ENCODE peak calls at places on chromosomes 1 and 21, in five cellular contexts. I is thoracic aorta, S is left lung, U is psoas muscle, Z is GM23338. Q is an unnamed sample.
A peak's percentile ranks its signal among the peaks of the same experiment; 100 is the strongest.

GRCh38 chr1:180614746-180615145 is 17.1 kb upstream of the XPR1 start:
- DNase-seq in I (no peak), S (no peak), U (no peak), Z (no peak), Q (no peak)

GRCh38 chr1:80987106-80987505 is 813.6 kb upstream of the ADGRL2 start:
- DNase-seq in I (no peak), S (no peak), U (no peak), Z (peak; percentile 45), Q (no peak)

GRCh38 chr1:205375816-205376545 is 19.3 kb upstream of the KLHDC8A start:
- DNase-seq in I (no peak), S (no peak), U (no peak), Z (peak; percentile 87), Q (no peak)

GRCh38 chr1:225042263-225042662 is 112.8 kb downstream of the DNAH14 start:
- DNase-seq in I (no peak), S (no peak), U (no peak), Z (no peak), Q (no peak)

GRCh38 chr21:29365636-29366305 is 67.0 kb downstream of the BACH1 start:
- DNase-seq in I (no peak), S (no peak), U (no peak), Z (no peak), Q (no peak)

GRCh38 chr1:181660621-181661020 is 177.3 kb downstream of the CACNA1E start:
- DNase-seq in I (no peak), S (no peak), U (no peak), Z (no peak), Q (no peak)

GRCh38 chr1:171252482-171252881 is 4.2 kb downstream of the FMO1 start:
- DNase-seq in I (no peak), S (no peak), U (no peak), Z (peak; percentile 21), Q (no peak)

GRCh38 chr1:149995927-149996326 is 14.6 kb downstream of the OTUD7B start:
- DNase-seq in I (no peak), S (no peak), U (no peak), Z (peak; percentile 61), Q (no peak)

GRCh38 chr21:29182674-29183073 is 52.2 kb downstream of the MAP3K7CL start:
- DNase-seq in I (no peak), S (no peak), U (no peak), Z (no peak), Q (no peak)

GRCh38 chr1:223429821-223430220 is 36.6 kb downstream of the CCDC185 start:
- DNase-seq in I (no peak), S (no peak), U (no peak), Z (no peak), Q (no peak)

GRCh38 chr1:85244271-85245053 is 15.0 kb downstream of the C1orf52 start:
- DNase-seq in I (no peak), S (no peak), U (no peak), Z (no peak), Q (no peak)

GRCh38 chr1:239806900-239807299 is 284.8 kb upstream of the FMN2 start:
- DNase-seq in I (no peak), S (no peak), U (no peak), Z (no peak), Q (no peak)

GRCh38 chr1:201298381-201299367 is 15.4 kb downstream of the PKP1 start:
- DNase-seq in I (no peak), S (no peak), U (no peak), Z (no peak), Q (no peak)

GRCh38 chr1:115811140-115811828 is 29.6 kb downstream of the NHLH2 start:
- DNase-seq in I (no peak), S (peak; percentile 52), U (no peak), Z (no peak), Q (no peak)

GRCh38 chr21:34885125-34885524 is 164.0 kb downstream of the RUNX1 start:
- DNase-seq in I (no peak), S (no peak), U (no peak), Z (no peak), Q (no peak)

GRCh38 chr1:91751281-91751680 is 134.7 kb downstream of the TGFBR3 start:
- DNase-seq in I (no peak), S (no peak), U (peak; percentile 40), Z (no peak), Q (no peak)

GRCh38 chr1:33460947-33461629 is 11.4 kb upstream of the ZSCAN20 start:
- DNase-seq in I (no peak), S (no peak), U (no peak), Z (no peak), Q (no peak)

GRCh38 chr1:225873281-225873850 is 8.8 kb downstream of the TMEM63A start:
- DNase-seq in I (no peak), S (no peak), U (no peak), Z (no peak), Q (no peak)

GRCh38 chr1:89734437-89734836 is 86.4 kb upstream of the LRRC8D start:
- DNase-seq in I (no peak), S (no peak), U (no peak), Z (no peak), Q (no peak)

GRCh38 chr1:16175610-16176553 is 20.0 kb upstream of the EPHA2 start:
- DNase-seq in I (peak; percentile 45), S (peak; percentile 87), U (peak; percentile 91), Z (no peak), Q (no peak)

GRCh38 chr1:161096514-161096913 is 1.6 kb upstream of the KLHDC9 start:
- DNase-seq in I (no peak), S (no peak), U (peak; percentile 61), Z (no peak), Q (no peak)

GRCh38 chr1:184409011-184409410 is 22.2 kb downstream of the C1orf21 start:
- DNase-seq in I (no peak), S (no peak), U (no peak), Z (no peak), Q (no peak)

DNA sequence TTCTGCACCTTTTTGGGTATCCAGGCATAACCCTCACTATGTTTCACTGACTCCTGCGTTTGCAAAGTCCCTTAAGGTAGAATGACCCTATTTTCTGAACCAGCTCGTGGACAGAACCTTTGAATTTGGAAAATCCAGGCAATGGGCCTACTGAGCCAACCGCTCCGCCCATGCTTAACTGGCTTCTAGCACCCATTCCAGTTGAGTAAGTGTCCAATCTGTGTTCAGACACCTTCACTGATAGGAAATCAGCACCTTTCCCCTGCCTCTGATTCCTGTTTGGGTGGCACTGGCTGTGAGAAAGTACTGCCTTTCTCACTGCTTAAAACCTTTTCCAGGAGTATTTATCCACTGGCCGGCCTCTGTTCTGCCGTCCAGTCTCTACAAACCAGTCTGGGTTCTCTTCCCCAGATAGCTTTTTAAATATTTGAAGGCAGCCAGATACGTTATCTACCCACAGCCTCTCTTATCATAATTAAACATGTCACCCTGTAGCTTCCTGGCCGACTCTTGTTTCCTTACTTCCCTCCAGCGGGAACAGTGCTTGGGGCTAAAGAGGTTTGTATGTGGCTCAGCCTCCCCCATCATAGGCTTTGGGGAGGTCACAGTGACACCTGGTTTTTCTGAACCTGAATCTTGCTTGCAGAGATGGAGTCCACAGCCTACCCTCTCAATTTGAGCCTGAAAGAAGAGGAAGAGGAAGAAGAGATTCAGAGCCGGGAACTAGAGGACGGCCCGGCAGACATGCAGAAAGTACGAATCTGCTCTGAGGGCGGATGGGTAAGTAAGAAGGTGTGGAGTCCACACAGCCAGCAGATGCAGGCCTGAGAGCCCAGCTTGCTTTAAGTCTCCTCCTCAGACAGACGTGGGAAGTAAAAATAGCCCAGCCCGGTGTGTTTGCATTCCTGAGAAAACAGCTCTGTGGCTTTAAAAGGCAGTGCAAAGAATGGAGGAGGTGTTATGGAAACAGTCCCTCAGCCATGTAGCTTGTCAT is 1.3 kb downstream of the POGK start:
- DNase-seq in I (no peak), S (peak; percentile 48), U (no peak), Z (no peak), Q (no peak)
- H3K4me1 ChIP-seq in I (peaks cover 65% of the 10 kb centered on the region), S (peaks cover 38% of the 10 kb centered on the region), U (peaks cover 66% of the 10 kb centered on the region), Z (peaks cover 15% of the 10 kb centered on the region), Q (peaks cover 20% of the 10 kb centered on the region)

GRCh38 chr1:185646202-185646683 is 87.9 kb upstream of the HMCN1 start:
- DNase-seq in I (no peak), S (no peak), U (no peak), Z (peak; percentile 94), Q (no peak)

GRCh38 chr1:185645201-185645640 is 89.0 kb upstream of the HMCN1 start:
- DNase-seq in I (no peak), S (no peak), U (no peak), Z (peak; percentile 56), Q (no peak)

GRCh38 chr1:185644531-185644930 is 89.7 kb upstream of the HMCN1 start:
- DNase-seq in I (no peak), S (no peak), U (no peak), Z (no peak), Q (no peak)

GRCh38 chr1:185648858-185649589 is 85.2 kb upstream of the HMCN1 start:
- DNase-seq in I (no peak), S (no peak), U (no peak), Z (no peak), Q (no peak)

DNA sequence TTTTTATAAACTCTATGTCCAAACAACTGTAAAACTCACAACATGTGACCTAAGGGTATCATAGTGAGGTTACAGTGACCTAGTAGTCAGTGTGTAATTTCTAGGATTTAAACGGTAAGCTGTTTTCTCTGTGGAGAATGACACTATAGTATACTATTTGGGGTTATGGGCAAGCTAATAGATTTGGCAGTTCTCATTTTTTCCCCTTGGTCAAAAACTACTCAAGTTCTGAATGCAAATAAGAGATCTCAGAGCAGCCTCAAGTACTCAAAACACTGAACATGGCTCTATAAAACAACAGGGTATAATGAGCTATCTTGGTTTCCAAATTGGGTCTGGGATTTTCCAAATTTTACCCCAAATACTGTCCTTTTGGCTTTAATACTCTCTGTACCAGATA is 88.5 kb upstream of the HMCN1 start:
- DNase-seq in I (no peak), S (no peak), U (no peak), Z (no peak), Q (no peak)
- H3K27ac ChIP-seq in I (no peak overlapping the region), S (peak overlapping the region; percentile 34), U (no peak overlapping the region), Z (peak overlapping the region; percentile 94), Q (no peak overlapping the region)

DNA sequence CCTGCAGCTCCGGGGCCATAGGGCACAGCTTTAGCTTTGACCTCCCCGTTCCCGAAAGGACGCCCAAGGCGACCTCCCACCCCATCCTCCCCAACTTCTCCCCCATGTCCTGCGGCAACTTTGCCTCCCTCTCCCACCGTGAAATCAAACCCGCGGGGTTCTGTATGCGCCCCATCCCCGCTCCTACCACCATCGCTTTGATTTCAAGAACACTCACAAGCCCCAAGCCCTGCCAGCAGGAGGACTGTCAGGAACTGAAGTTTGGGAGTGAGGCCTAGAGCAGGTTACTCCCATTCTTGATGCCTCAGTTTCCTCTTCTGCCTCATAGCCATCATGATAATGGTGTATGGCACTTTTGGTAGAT is 2.3 kb downstream of the PTPRU start:
- DNase-seq in I (no peak), S (no peak), U (no peak), Z (peak; percentile 47), Q (no peak)
- H3K4me3 ChIP-seq in I (peak overlapping the region; percentile 77), S (peak overlapping the region; percentile 32), U (peak overlapping the region; percentile 83), Z (peak overlapping the region; percentile 72), Q (no peak overlapping the region)

DNA sequence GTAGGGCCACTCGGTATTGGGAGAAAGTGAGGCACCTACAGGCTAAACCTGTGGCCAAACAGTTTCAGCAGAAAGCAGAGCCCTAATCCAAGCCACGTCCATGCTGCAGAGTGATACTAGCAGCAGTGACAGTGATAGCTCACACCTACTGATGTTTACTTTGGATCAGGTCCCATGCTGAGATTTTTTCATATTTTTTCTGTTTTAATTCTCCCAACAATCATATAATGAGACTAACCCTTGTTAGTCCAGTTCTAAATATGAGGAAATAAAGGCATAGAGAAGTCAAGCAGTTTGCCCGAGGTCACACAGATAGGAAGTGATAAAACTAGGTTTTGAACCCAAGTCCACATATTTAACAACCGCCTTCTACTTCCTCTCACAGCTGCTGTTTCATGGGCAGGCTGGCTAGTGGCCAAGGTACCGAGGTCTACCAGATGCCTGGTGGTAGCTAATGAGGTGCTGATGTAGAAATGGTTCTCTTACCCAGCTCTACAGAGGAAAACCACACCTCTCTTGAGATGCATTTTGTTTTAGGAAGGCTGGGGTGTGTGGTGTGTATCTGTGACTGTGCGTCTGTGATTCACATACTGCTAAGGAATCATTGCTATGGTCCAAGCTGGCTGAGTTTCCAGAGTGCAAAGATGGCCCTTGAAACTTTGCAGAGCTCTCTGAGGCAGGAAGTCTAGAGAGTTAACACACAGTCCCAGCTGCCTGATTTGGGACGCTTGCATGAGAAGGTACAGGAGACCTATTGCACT is 80.3 kb upstream of the ARTN start:
- DNase-seq in I (no peak), S (peak; percentile 66), U (peak; percentile 50), Z (no peak), Q (no peak)
- H3K4me1 ChIP-seq in I (peaks cover 14% of the 10 kb centered on the region), S (peaks cover 3% of the 10 kb centered on the region), U (peaks cover 13% of the 10 kb centered on the region), Z (peaks cover 5% of the 10 kb centered on the region), Q (no peaks in the 10 kb centered on the region)